ENCODE peak calls at places on chromosomes 6 and 20, in five cellular contexts. L is astrocyte of the spinal cord; Q is body of pancreas; W is neural progenitor cell; B is effector memory CD4-positive, alpha-beta T cell. Y is an unnamed sample.

GRCh38 chr6:101830501-101831031 is 437.1 kb downstream of the GRIK2 start:
- DNase-seq in L (peak; percentile 74), Q (no peak), W (no peak), B (no peak), Y (peak; percentile 21)

GRCh38 chr6:119506631-119507174 is 157.1 kb upstream of the MAN1A1 start:
- DNase-seq in L (no peak), Q (no peak), W (no peak), B (no peak), Y (no peak)

GRCh38 chr20:59120491-59120890 is 43.1 kb upstream of the ZNF831 start:
- DNase-seq in L (no peak), Q (no peak), W (no peak), B (peak; percentile 28), Y (no peak)

GRCh38 chr6:23498013-23498412 is 628.0 kb upstream of the NRSN1 start:
- DNase-seq in L (no peak), Q (no peak), W (no peak), B (no peak), Y (peak; percentile 54)

GRCh38 chr6:40903456-40903855 is 135.6 kb downstream of the UNC5CL start:
- DNase-seq in L (no peak), Q (no peak), W (no peak), B (no peak), Y (no peak)

GRCh38 chr6:100468966-100469859 is 4.5 kb upstream of the SIM1 start:
- DNase-seq in L (no peak), Q (no peak), W (peak; percentile 63), B (no peak), Y (no peak)

GRCh38 chr6:49416195-49416594 is 46.9 kb downstream of the MMUT start:
- DNase-seq in L (no peak), Q (no peak), W (no peak), B (no peak), Y (no peak)

GRCh38 chr6:41200296-41200900 is 551 bp downstream of the TREML2 start:
- DNase-seq in L (no peak), Q (no peak), W (no peak), B (peak; percentile 12), Y (no peak)

GRCh38 chr6:95266537-95267258 is 310.6 kb upstream of the MANEA start:
- DNase-seq in L (peak; percentile 14), Q (no peak), W (no peak), B (no peak), Y (no peak)

GRCh38 chr6:156347251-156348049 is 429.7 kb upstream of the ARID1B start:
- DNase-seq in L (peak; percentile 3), Q (no peak), W (no peak), B (no peak), Y (no peak)

GRCh38 chr20:48725589-48725991 is 102.2 kb downstream of the PREX1 start:
- DNase-seq in L (no peak), Q (no peak), W (no peak), B (no peak), Y (peak; percentile 45)

GRCh38 chr20:44170796-44171410 is 16.1 kb downstream of the JPH2 start:
- DNase-seq in L (no peak), Q (no peak), W (no peak), B (no peak), Y (no peak)

GRCh38 chr20:63787302-63787701 is 43.8 kb downstream of the ZBTB46 start:
- DNase-seq in L (no peak), Q (no peak), W (no peak), B (no peak), Y (no peak)

GRCh38 chr6:136403166-136403980 is 113.7 kb upstream of the BCLAF1 start:
- DNase-seq in L (peak; percentile 93), Q (no peak), W (no peak), B (no peak), Y (peak; percentile 86)

GRCh38 chr6:14092861-14093789 is 24.4 kb upstream of the CD83 start:
- DNase-seq in L (peak; percentile 47), Q (no peak), W (no peak), B (no peak), Y (no peak)

GRCh38 chr6:139970591-139970991 is 596.1 kb upstream of the CITED2 start:
- DNase-seq in L (peak; percentile 65), Q (no peak), W (no peak), B (no peak), Y (no peak)

GRCh38 chr20:48845721-48846306 is 18.0 kb upstream of the PREX1 start:
- DNase-seq in L (peak; percentile 47), Q (no peak), W (no peak), B (no peak), Y (no peak)

GRCh38 chr6:39401376-39401775 is 78.9 kb upstream of the KCNK16 start:
- DNase-seq in L (no peak), Q (no peak), W (no peak), B (no peak), Y (no peak)

GRCh38 chr6:142740449-142740848 is 204.5 kb downstream of the HIVEP2 start:
- DNase-seq in L (no peak), Q (no peak), W (no peak), B (no peak), Y (no peak)

GRCh38 chr20:63577317-63577894 is 3.4 kb upstream of the HELZ2 start:
- DNase-seq in L (no peak), Q (peak; percentile 78), W (no peak), B (no peak), Y (no peak)

GRCh38 chr6:75334266-75335040 is 49.9 kb upstream of the TMEM30A start:
- DNase-seq in L (peak; percentile 77), Q (no peak), W (peak; percentile 90), B (no peak), Y (peak; percentile 49)

GRCh38 chr6:43742931-43743632 is 26.9 kb upstream of the VEGFA start:
- DNase-seq in L (no peak), Q (no peak), W (no peak), B (no peak), Y (no peak)

GRCh38 chr6:26269406-26270120 is 95.4 kb upstream of the BTN3A2 start:
- DNase-seq in L (no peak), Q (no peak), W (no peak), B (no peak), Y (no peak)

GRCh38 chr6:12363651-12364381 is 73.7 kb downstream of the EDN1 start:
- DNase-seq in L (no peak), Q (peak; percentile 70), W (no peak), B (no peak), Y (no peak)

GRCh38 chr20:45940053-45940452 is 5.6 kb downstream of the PCIF1 start:
- DNase-seq in L (no peak), Q (no peak), W (no peak), B (no peak), Y (no peak)

GRCh38 chr20:45938727-45939438 is 4.4 kb downstream of the PCIF1 start:
- DNase-seq in L (no peak), Q (no peak), W (peak; percentile 15), B (no peak), Y (no peak)

GRCh38 chr20:45935416-45936046 is 1.0 kb downstream of the PCIF1 start:
- DNase-seq in L (no peak), Q (no peak), W (no peak), B (no peak), Y (no peak)

GRCh38 chr20:45940469-45940868 is 6.0 kb downstream of the PCIF1 start:
- DNase-seq in L (no peak), Q (no peak), W (no peak), B (no peak), Y (no peak)

GRCh38 chr20:45937765-45938164 is 3.3 kb downstream of the PCIF1 start:
- DNase-seq in L (no peak), Q (no peak), W (no peak), B (no peak), Y (peak; percentile 38)
- H3K4me3 ChIP-seq in L (no peak overlapping the region), Q (no peak overlapping the region), W (no peak overlapping the region), B (no peak overlapping the region), Y (no peak overlapping the region)

GRCh38 chr6:333379-334002 is 41.2 kb downstream of the DUSP22 start:
- DNase-seq in L (no peak), Q (no peak), W (no peak), B (no peak), Y (no peak)

GRCh38 chr6:330948-331347 is 38.7 kb downstream of the DUSP22 start:
- DNase-seq in L (no peak), Q (no peak), W (no peak), B (no peak), Y (no peak)

GRCh38 chr6:332671-333070 is 40.4 kb downstream of the DUSP22 start:
- DNase-seq in L (peak; percentile 71), Q (no peak), W (no peak), B (no peak), Y (peak; percentile 24)

GRCh38 chr6:329888-330691 is 37.8 kb downstream of the DUSP22 start:
- DNase-seq in L (peak; percentile 27), Q (no peak), W (peak; percentile 43), B (no peak), Y (no peak)

DNA sequence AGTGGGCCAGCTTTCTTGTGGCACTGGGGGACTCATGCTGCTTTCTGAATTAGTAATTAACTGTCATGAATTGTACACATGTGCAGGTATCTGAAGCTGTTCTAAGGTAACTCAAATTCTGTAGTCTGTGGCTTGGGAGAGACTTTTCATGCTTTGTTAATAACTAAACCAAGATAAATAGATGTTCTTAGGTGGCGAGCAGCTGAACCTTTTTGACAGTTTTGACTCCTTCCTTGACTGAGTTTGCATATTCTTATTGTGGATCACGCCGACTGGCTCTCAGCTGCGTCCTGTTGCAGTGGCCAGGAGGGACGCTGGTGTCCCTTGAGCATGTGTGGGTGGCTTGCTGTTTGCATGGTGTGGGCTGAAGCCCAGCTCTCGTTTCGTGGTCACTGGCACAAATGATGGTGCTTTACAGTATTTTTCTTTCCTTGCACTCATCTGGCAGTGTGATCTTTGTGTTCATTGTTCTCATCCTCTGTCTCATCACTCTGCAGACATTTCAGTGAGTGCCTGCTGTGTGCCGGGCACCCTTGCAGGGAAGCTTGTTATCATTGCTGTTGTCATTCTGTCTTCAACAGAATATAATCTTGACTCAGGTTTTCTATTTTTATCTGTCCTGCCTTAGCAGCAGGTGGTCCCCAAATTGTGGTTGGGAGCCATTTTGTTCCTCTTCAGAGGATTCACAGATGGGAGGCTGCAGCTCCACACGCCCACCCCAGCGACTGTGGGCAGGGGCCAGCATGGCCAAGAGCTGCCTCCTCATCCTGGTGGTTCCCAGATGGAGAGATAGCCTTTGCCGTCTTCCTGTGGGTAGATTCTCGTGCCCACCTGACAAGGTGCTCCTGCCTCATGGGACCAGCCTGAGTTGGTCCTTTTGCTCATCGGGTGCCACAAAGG is 39.6 kb downstream of the DUSP22 start:
- DNase-seq in L (peak; percentile 58), Q (no peak), W (no peak), B (no peak), Y (no peak)
- H3K4me3 ChIP-seq in L (no peak overlapping the region), Q (no peak overlapping the region), W (no peak overlapping the region), B (no peak overlapping the region), Y (no peak overlapping the region)

DNA sequence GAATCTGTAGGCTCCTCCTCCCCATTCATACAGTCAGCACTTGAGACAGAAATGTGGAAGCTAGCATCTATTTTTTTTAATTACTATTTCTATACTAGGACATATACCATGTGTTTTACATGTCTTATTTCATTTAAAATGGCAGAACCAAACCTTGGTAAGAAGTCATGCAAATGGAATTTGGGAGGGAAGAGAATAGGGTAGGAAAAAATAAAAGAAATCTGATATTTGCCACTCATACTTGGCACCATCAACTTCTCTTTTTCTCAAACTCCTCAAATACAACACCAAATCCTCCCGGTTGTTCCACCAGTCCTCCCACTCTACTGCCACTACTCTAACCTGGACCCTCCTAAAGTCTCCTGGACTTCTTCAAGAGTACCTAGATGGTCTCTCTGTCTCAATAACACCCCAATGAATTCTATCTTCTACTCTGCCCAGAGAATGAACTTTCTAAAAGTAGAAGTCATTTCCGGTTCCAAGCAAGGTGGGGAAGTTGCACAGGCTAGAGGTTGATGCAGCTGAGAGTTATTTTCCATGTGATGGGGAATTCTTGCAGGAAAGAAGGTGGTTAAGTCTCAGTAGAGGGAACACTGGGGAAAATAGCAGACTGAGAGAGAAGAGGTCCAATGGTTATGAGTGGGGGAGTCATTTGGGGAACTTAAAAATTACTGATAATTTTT is 54.0 kb downstream of the ATXN1 start:
- DNase-seq in L (no peak), Q (no peak), W (no peak), B (no peak), Y (no peak)
- H3K4me3 ChIP-seq in L (no peak overlapping the region), Q (no peak overlapping the region), W (no peak overlapping the region), B (no peak overlapping the region), Y (no peak overlapping the region)

GRCh38 chr6:24901698-24902328 is 33.9 kb downstream of the RIPOR2 start:
- DNase-seq in L (no peak), Q (no peak), W (no peak), B (no peak), Y (no peak)
- H3K4me3 ChIP-seq in L (no peak overlapping the region), Q (no peak overlapping the region), W (no peak overlapping the region), B (no peak overlapping the region), Y (no peak overlapping the region)